ENCODE peak calls at places on chromosomes 4 and X, in ten cellular contexts. F is sigmoid colon, N is suprapubic skin, I is HepG2, K is A549, M is ovary, E is K562, Q is H1, B is GM12878, Y is stomach. O is an unnamed sample.

GRCh38 chr4:117370944-117371665 is 285.7 kb upstream of the TRAM1L1 start:
- DNase-seq in Q (no peak), E (no peak), B (no peak), I (no peak), N (no peak), Y (no peak), K (no peak), F (no peak), M (no peak), O (no peak)

GRCh38 chrX:103513476-103514108 is 5.7 kb downstream of the RAB40A start:
- DNase-seq in B (no peak), I (no peak), E (no peak), F (no peak), M (no peak), Q (no peak), K (peak; percentile 5), N (no peak), Y (no peak), O (no peak)

GRCh38 chrX:29082558-29082957 is 495.3 kb downstream of the IL1RAPL1 start:
- DNase-seq in E (no peak), Q (no peak), B (peak; percentile 7), Y (no peak), M (no peak), F (no peak), K (no peak), N (no peak), I (no peak), O (no peak)

GRCh38 chrX:107629533-107629909 is 1.2 kb downstream of the PRPS1 start:
- DNase-seq in M (no peak), N (no peak), F (no peak), B (no peak), I (peak; percentile 6), K (peak; percentile 48), E (peak; percentile 19), Y (no peak), Q (no peak), O (peak; percentile 5)

GRCh38 chrX:156003486-156004185 is 6.1 kb downstream of the IL9R start:
- DNase-seq in B (no peak), K (no peak), Y (no peak), Q (no peak), E (no peak), I (no peak), N (no peak), M (no peak), F (no peak), O (no peak)

GRCh38 chr4:40350627-40351227 is 15.6 kb downstream of the CHRNA9 start:
- DNase-seq in I (no peak), E (no peak), F (no peak), B (no peak), Y (no peak), N (no peak), M (no peak), K (peak; percentile 48), Q (no peak), O (no peak)

GRCh38 chr4:128416921-128417320 is 129.3 kb upstream of the PGRMC2 start:
- DNase-seq in E (no peak), F (peak; percentile 52), Y (no peak), N (no peak), Q (no peak), I (no peak), K (no peak), B (no peak), M (no peak), O (no peak)

GRCh38 chr4:23483320-23483958 is 406.4 kb downstream of the PPARGC1A start:
- DNase-seq in F (no peak), Y (no peak), K (no peak), B (no peak), N (no peak), E (no peak), Q (no peak), I (no peak), M (no peak), O (no peak)

GRCh38 chr4:4641661-4642180 is 99.9 kb upstream of the STX18 start:
- DNase-seq in M (no peak), Q (peak; percentile 58), N (no peak), E (no peak), K (no peak), I (peak; percentile 78), Y (no peak), F (no peak), B (no peak), O (no peak)

DNA sequence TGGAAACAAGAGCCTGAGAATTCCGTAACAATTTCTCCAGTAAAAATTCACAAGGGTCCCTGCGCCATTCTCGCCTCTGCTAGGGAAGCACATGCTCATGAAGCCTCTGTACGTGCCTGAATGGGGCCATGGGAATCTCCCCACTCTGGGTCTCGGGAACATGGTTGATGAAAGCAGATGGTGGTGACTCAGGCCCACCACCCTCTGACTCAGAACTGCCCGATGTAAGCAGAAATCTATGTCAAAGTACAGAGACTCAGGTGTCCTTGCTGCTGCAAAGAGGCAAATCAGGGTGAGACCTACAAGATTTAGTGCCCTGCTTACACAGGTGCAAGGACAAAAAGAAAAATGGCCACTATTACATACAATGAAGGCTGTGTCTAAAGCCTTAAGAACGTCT is 65.0 kb downstream of the SCD5 start:
- DNase-seq in Q (no peak), K (no peak), I (no peak), N (no peak), Y (no peak), F (no peak), B (no peak), E (no peak), M (no peak), O (no peak)
- TF ChIP-seq EP300 in Q (no peak), K (no peak), I (no peak), N (no peak), Y (no peak), F (no peak), B (no peak), E (no peak), M (no peak), O (no peak)

DNA sequence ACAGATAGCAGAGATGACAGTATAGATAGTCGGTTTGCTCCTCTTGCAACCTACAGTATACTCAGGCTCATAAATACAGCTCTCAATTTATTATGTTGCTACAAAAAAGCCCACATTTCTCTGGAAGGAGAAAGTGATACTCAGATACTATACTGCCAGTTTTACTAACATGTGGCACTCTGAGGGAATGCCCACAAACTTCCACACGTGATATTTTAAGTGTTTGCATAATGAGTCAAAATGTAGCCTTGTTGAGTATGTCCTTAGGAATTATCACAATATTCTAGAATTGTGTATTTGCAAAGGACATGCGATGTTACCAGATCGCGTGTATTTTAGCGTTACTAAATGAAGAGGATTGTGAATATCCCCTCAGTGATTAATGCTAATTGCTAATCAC is 929.1 kb downstream of the STIM2 start:
- DNase-seq in B (no peak), N (no peak), I (no peak), Q (no peak), M (no peak), K (no peak), F (no peak), E (no peak), Y (no peak), O (no peak)
- H3K27ac ChIP-seq in B (no peak overlapping the region), N (no peak overlapping the region), I (no peak overlapping the region), Q (no peak overlapping the region), M (no peak overlapping the region), K (no peak overlapping the region), F (no peak overlapping the region), E (no peak overlapping the region), Y (no peak overlapping the region), O (no peak overlapping the region)

GRCh38 chrX:49627030-49627777 is 28.4 kb downstream of the GAGE1 start:
- DNase-seq in B (no peak), E (peak; percentile 67), K (peak; percentile 44), F (no peak), M (no peak), I (peak; percentile 6), N (no peak), Y (no peak), Q (peak; percentile 47), O (no peak)
- TF ChIP-seq EP300 in B (no peak), E (no peak), K (no peak), F (no peak), M (no peak), I (no peak), N (no peak), Y (no peak), Q (peak; percentile 70), O (no peak)

GRCh38 chr4:153409924-153410501 is 56.1 kb upstream of the TMEM131L start:
- DNase-seq in E (peak; percentile 60), B (no peak), Y (no peak), F (no peak), Q (no peak), K (no peak), I (no peak), N (no peak), M (no peak), O (no peak)
- H3K27ac ChIP-seq in E (peak overlapping the region; percentile 92), B (no peak overlapping the region), Y (no peak overlapping the region), F (no peak overlapping the region), Q (no peak overlapping the region), K (peak overlapping the region; percentile 64), I (no peak overlapping the region), N (no peak overlapping the region), M (no peak overlapping the region), O (no peak overlapping the region)

GRCh38 chr4:86935833-86936721 is 1.3 kb downstream of the AFF1 start:
- DNase-seq in F (peak; percentile 90), K (peak; percentile 82), I (peak; percentile 62), N (peak; percentile 84), B (peak; percentile 88), Y (peak; percentile 68), E (peak; percentile 70), M (peak; percentile 49), Q (peak; percentile 73), O (peak; percentile 63)
- TF ChIP-seq EP300 in F (peak; percentile 45), K (no peak), I (peak; percentile 82), N (no peak), B (no peak), Y (no peak), E (peak; percentile 47), M (no peak), Q (no peak), O (peak; percentile 55)

DNA sequence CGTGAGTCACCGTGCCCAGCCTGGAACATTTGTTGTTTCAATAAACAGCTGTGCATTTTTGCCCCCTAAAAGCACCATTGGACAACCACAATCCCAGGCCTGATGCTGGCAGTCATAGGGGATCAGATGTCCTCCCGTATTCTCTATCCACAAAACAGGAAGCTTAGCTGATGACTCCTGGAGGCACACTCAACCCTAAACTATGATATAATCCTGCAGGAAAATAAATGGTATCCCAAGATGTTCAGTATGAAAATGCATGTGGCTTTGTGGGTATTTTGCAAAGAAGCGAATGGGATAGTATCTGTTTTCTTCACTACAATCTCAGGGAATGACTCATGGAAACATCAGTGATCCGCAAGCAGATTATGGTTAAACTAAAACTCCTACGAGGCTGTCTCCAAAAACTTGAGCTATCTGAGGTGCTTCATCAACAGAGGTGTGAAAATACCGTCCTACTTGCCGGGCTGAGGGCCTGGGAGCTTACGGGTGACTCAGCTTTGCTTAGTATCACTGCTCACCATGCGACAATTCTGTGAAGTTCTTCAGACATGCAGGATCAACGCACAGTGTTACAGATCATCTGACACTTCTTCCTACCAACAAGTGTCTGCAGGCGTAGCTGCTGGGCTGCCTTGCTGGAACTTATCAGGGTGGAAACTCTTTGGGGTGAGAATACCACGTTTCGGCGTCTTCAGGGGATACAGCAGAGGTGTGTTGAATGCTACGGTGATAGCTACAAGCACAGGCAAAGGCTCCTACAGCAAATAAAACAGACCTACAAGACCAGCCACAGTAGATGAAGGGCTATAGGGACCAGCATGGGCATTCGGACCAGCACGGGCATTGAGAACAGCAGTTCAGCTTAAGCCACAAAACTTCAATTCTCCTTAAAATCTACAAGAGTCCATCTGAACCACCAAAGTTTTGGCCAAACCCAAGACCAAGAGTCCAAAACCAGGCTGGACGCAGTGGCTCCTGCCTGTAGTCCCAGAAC is 148.5 kb downstream of the DHRSX start:
- DNase-seq in K (peak; percentile 70), M (no peak), E (peak; percentile 37), Q (no peak), F (no peak), Y (no peak), N (no peak), I (no peak), B (no peak), O (no peak)
- H3K27ac ChIP-seq in K (peak overlapping the region; percentile 84), M (no peak overlapping the region), E (peak overlapping the region; percentile 56), Q (no peak overlapping the region), F (no peak overlapping the region), Y (no peak overlapping the region), N (no peak overlapping the region), I (no peak overlapping the region), B (no peak overlapping the region), O (no peak overlapping the region)

O was measured in tibial nerve.